ENCODE peak calls at places on chromosomes 5 and 9, in eight cellular contexts. T is GM23248; O is CD8-positive, alpha-beta memory T cell; B is trophoblast cell; U is cardiac muscle cell; Q is heart left ventricle; G is tibial artery; D is A549. E is an unnamed sample. For H3K4me1, the result is how much of the 10 kb centered on the place peaks cover.

GRCh38 chr5:36692791-36693763 is 86.7 kb downstream of the SLC1A3 start:
- DNase-seq in D (peak), Q (peak), U (peak), B (peak), T (peak), G (peak), O (no peak), E (peak)

GRCh38 chr5:132385321-132386105 is 16.0 kb downstream of the SLC22A5 start:
- DNase-seq in T (peak), Q (peak), O (peak), G (peak), D (peak), B (no peak), U (peak), E (no peak)

GRCh38 chr9:22469928-22470544 is 23.4 kb downstream of the DMRTA1 start:
- DNase-seq in U (peak), O (no peak), D (peak), Q (no peak), T (peak), B (peak), G (no peak), E (no peak)

GRCh38 chr5:67897980-67898379 is 317.6 kb upstream of the PIK3R1 start:
- DNase-seq in Q (no peak), U (no peak), B (no peak), G (no peak), T (no peak), O (no peak), D (no peak), E (no peak)

GRCh38 chr9:124269556-124269955 is 11.8 kb downstream of the NEK6 start:
- DNase-seq in T (no peak), U (no peak), D (no peak), O (no peak), B (no peak), G (no peak), Q (no peak), E (no peak)

GRCh38 chr9:75658301-75658919 is 232.1 kb upstream of the PCSK5 start:
- DNase-seq in D (no peak), U (no peak), Q (no peak), T (no peak), G (no peak), B (no peak), O (no peak), E (no peak)

GRCh38 chr5:80453372-80453771 is 34.5 kb upstream of the FAM151B start:
- DNase-seq in Q (no peak), T (no peak), D (no peak), G (no peak), O (no peak), U (no peak), B (no peak), E (no peak)

GRCh38 chr5:96790851-96791513 is 16.8 kb downstream of the ERAP1 start:
- DNase-seq in G (no peak), U (peak), T (peak), Q (no peak), O (no peak), D (no peak), B (peak), E (no peak)

GRCh38 chr9:87498046-87498815 is 564 bp downstream of the DAPK1 start:
- DNase-seq in T (peak), D (peak), O (no peak), U (peak), G (no peak), Q (peak), B (peak), E (no peak)

GRCh38 chr5:57692582-57693487 is 210.2 kb upstream of the ACTBL2 start:
- DNase-seq in O (no peak), T (peak), Q (peak), B (peak), D (peak), U (peak), G (peak), E (peak)

GRCh38 chr9:3894764-3895163 is 369.0 kb upstream of the RFX3 start:
- DNase-seq in T (peak), U (peak), Q (no peak), G (no peak), O (no peak), D (no peak), B (no peak), E (no peak)

GRCh38 chr9:97813072-97813471 is 40.0 kb upstream of the FOXE1 start:
- DNase-seq in G (no peak), B (no peak), O (no peak), D (no peak), U (no peak), Q (no peak), T (no peak), E (no peak)

GRCh38 chr9:81379655-81380054 is 309.7 kb downstream of the TLE1 start:
- DNase-seq in T (peak), G (no peak), U (no peak), Q (no peak), B (peak), O (no peak), D (no peak), E (no peak)

GRCh38 chr9:36007309-36007708 is 29.4 kb upstream of the RECK start:
- DNase-seq in U (no peak), Q (no peak), T (no peak), G (no peak), D (no peak), O (no peak), B (no peak), E (no peak)

GRCh38 chr5:170636836-170637477 is 133.1 kb downstream of the KCNIP1 start:
- DNase-seq in O (no peak), D (no peak), U (no peak), T (no peak), B (no peak), Q (no peak), G (peak), E (no peak)

GRCh38 chr5:88743231-88743879 is 139.6 kb downstream of the MEF2C start:
- DNase-seq in Q (no peak), T (peak), D (peak), G (no peak), U (peak), B (no peak), O (no peak), E (no peak)

GRCh38 chr9:113309204-113309813 is 6.1 kb upstream of the RNF183 start:
- DNase-seq in B (no peak), O (no peak), G (no peak), T (peak), D (peak), Q (no peak), U (peak), E (no peak)

GRCh38 chr9:85600675-85601263 is 141.0 kb downstream of the AGTPBP1 start:
- DNase-seq in Q (peak), U (no peak), D (no peak), O (peak), B (peak), G (no peak), T (no peak), E (no peak)

GRCh38 chr5:66144799-66145390 is 795 bp downstream of the SREK1 start:
- DNase-seq in Q (no peak), G (no peak), O (no peak), T (peak), U (no peak), D (no peak), B (peak), E (peak)

GRCh38 chr9:127520941-127521918 is 69.9 kb downstream of the LRSAM1 start:
- DNase-seq in U (peak), D (no peak), Q (no peak), B (no peak), G (no peak), T (peak), O (no peak), E (no peak)

GRCh38 chr5:40376566-40376965 is 303.1 kb upstream of the PTGER4 start:
- DNase-seq in O (no peak), U (no peak), B (no peak), T (no peak), Q (no peak), G (no peak), D (no peak), E (no peak)

GRCh38 chr9:123283048-123283408 is 14.6 kb upstream of the STRBP start:
- DNase-seq in D (no peak), Q (no peak), T (no peak), B (no peak), O (no peak), U (no peak), G (no peak), E (no peak)

GRCh38 chr5:150787659-150788058 is 9.1 kb downstream of the SMIM3 start:
- DNase-seq in U (no peak), G (no peak), D (no peak), B (no peak), Q (no peak), T (no peak), O (no peak), E (no peak)
- H3K27ac ChIP-seq in U (no peak), G (no peak), D (no peak), B (no peak), Q (no peak), T (no peak), O (no peak), E (no peak)

GRCh38 chr9:136092353-136092650 is 2.8 kb downstream of the NACC2 start:
- DNase-seq in U (no peak), D (no peak), B (no peak), O (no peak), G (no peak), T (no peak), Q (peak), E (no peak)
- H3K4me1 ChIP-seq in U (under half), D (half or more), B (under half), O (under half), G (half or more), T (under half), Q (under half), E (under half)

GRCh38 chr5:1332461-1333001 is 12.4 kb downstream of the CLPTM1L start:
- DNase-seq in D (peak), G (no peak), B (no peak), T (peak), O (no peak), Q (no peak), U (peak), E (no peak)
- H3K27ac ChIP-seq in D (no peak), G (no peak), B (no peak), T (no peak), O (no peak), Q (no peak), U (peak), E (no peak)

GRCh38 chr5:1064383-1065142 is 47.3 kb downstream of the SLC12A7 start:
- DNase-seq in D (no peak), Q (peak), T (no peak), G (no peak), U (no peak), B (no peak), O (no peak), E (no peak)
- H3K4me1 ChIP-seq in D (under half), Q (under half), T (under half), G (under half), U (under half), B (under half), O (under half), E (under half)

GRCh38 chr9:134640491-134641172 is 971 bp upstream of the COL5A1 start:
- DNase-seq in D (no peak), T (no peak), B (no peak), Q (no peak), O (no peak), G (no peak), U (no peak), E (no peak)
- H3K27ac ChIP-seq in D (peak), T (peak), B (peak), Q (peak), O (no peak), G (peak), U (peak), E (no peak)

GRCh38 chr5:14156611-14157493 is 13.7 kb downstream of the TRIO start:
- DNase-seq in Q (no peak), G (no peak), D (peak), O (no peak), T (peak), B (peak), U (peak), E (no peak)

GRCh38 chr5:14153932-14154646 is 10.9 kb downstream of the TRIO start:
- DNase-seq in Q (peak), O (no peak), T (peak), U (peak), B (no peak), D (peak), G (peak), E (no peak)

GRCh38 chr5:14155730-14156129 is 12.6 kb downstream of the TRIO start:
- DNase-seq in T (no peak), B (no peak), D (no peak), U (no peak), Q (no peak), O (no peak), G (no peak), E (no peak)

GRCh38 chr5:14155075-14155474 is 11.9 kb downstream of the TRIO start:
- DNase-seq in U (no peak), D (no peak), T (no peak), G (no peak), B (no peak), Q (no peak), O (no peak), E (no peak)

GRCh38 chr5:14153071-14153864 is 10.1 kb downstream of the TRIO start:
- DNase-seq in T (no peak), B (peak), G (no peak), D (peak), U (no peak), O (no peak), Q (no peak), E (no peak)
- H3K4me1 ChIP-seq in T (half or more), B (under half), G (half or more), D (half or more), U (half or more), O (under half), Q (under half), E (under half)

DNA sequence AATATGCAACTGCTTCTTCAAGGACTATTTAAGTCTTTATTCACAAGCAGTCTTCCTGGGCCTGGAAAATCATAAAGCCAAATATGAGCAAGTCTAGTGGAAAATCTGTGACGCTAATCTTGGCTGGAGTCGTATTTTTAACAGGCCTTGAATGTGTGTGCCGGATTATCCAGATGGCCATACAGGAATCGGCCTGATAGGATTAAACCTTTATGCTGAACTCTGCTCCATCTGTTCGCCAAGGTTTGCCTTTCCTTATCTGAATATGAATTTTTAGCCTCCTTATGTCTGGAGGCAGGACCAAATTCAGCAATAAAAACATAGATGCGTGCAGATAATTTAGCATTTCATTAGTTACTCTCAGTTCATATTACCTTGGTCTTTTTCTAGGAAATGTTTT is 294.5 kb downstream of the EBF1 start:
- DNase-seq in B (no peak), Q (no peak), G (no peak), D (no peak), O (no peak), U (peak), T (no peak), E (no peak)
- H3K27ac ChIP-seq in B (no peak), Q (peak), G (peak), D (no peak), O (no peak), U (no peak), T (no peak), E (no peak)

DNA sequence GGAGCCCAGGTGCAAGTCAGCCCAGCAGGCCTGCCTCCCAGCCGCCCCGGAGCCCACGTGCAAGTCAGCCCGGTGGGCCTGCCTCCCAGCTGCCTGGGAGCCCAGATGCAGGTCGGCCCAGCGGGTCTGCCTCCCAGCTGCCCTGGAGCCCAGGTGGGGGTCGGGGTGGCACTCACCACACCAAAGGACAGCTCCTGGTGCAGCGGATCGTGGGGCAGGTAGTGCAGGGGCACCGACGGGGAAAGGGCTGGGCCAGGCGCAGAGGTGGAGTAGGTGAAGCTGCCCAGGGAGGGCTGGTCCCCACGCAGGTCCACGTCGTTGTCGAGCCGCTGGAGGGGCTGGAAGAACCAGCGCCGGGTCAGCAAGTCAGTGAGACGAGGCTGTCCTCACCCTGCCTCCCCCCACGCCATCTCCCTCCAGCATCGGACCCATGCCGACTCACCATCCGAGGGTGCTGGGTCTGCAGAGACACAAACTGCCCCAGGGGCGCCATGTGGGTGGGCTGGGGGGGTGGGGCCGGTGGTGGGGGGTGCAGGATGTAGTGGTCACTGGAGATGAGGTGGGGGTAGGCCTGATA is 6.7 kb downstream of the RNF44 start:
- DNase-seq in Q (peak), T (no peak), O (no peak), U (no peak), B (no peak), G (no peak), D (no peak), E (no peak)
- H3K4me1 ChIP-seq in Q (under half), T (under half), O (half or more), U (under half), B (under half), G (under half), D (under half), E (under half)

DNA sequence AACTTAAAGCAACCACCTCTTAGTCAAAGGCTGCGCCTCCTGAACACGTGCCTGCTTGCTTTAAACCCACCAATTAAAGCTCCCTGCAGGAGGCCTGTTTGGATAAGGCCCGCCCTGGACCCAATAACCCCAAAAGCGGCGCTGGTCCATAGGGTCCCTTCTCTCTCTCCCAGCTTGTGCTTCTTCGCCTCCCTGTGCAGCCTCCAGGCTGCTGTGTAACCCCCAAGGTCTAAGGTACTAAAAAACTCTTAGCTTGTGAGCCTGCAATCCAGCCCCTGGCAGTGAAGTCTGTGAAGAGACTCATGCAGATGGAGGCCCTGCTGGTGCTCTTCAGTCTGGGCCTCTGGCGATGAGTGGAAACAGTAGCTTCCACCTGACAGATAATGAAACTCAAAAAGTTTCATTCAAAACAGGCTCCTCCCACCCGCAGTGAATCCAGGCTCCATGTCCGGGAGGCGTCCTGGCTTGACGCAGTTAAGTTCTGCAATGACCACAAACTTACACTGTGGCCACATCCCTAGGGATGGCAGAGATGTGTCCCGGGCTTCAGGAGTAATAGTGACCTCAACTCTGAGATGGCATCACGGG is 97.3 kb downstream of the PRRT1B start:
- DNase-seq in D (no peak), U (no peak), G (no peak), B (peak), Q (no peak), T (no peak), O (no peak), E (no peak)
- H3K27ac ChIP-seq in D (no peak), U (no peak), G (peak), B (no peak), Q (no peak), T (no peak), O (no peak), E (no peak)

GRCh38 chr9:126472931-126473330 is 140.8 kb upstream of the LMX1B start:
- DNase-seq in Q (no peak), D (no peak), O (no peak), U (no peak), G (no peak), B (no peak), T (no peak), E (no peak)

GRCh38 chr9:126468141-126468825 is 141.7 kb downstream of the MVB12B start:
- DNase-seq in B (no peak), O (no peak), Q (no peak), T (no peak), D (no peak), G (no peak), U (no peak), E (no peak)

GRCh38 chr9:126472446-126472845 is 141.3 kb upstream of the LMX1B start:
- DNase-seq in B (no peak), T (no peak), O (no peak), Q (no peak), G (no peak), U (no peak), D (no peak), E (no peak)

GRCh38 chr9:126470251-126470993 is 143.3 kb upstream of the LMX1B start:
- DNase-seq in D (no peak), G (no peak), U (peak), O (peak), B (no peak), Q (no peak), T (peak), E (no peak)

DNA sequence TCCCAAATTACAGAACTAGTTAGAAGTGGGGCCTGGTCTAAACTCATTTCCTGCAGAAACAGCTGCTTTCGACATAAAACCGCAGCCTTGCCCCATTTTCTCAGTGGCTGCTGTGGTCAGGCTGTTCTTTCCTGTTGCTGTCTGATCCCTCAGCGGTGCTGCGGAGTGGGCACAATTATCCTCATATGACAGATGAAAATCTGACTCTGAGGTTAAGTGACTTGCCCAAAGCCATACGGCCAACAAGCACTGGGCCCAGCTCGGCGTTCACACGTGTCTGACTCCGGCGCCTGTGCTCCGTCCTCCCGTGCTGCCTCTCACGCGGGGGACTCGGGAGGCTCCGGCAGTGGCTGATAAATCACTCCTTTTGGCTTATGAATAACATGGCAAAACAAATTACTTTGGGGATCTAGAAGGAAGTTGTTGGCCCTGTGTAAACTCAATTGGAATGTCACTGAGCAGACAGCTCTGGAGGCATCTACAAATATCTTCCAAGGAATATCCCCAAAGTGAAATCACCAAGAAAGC is 142.6 kb upstream of the LMX1B start:
- DNase-seq in G (peak), D (no peak), U (peak), Q (peak), T (peak), O (peak), B (peak), E (no peak)
- H3K4me1 ChIP-seq in G (under half), D (under half), U (under half), Q (under half), T (half or more), O (half or more), B (under half), E (under half)